ENCODE peak calls at places on chromosomes 12 and 14, in ten cellular contexts. One of them, this sample, is unnamed.

GRCh38 chr14:21014761-21015190 is 10.1 kb downstream of the NDRG2 start:
- DNase-seq in fibroblast of mammary gland: peak
- DNase-seq in NCI-H69: peak
- DNase-seq in pons: peak
- DNase-seq in left ventricle myocardium inferior: peak
- DNase-seq in NAMALWA: peak
- DNase-seq in frontal cortex: peak
- DNase-seq in M059J: peak
- DNase-seq in HT1080: peak
- DNase-seq in kidney tubule cell: peak
- DNase-seq in this sample: peak

GRCh38 chr12:6965026-6965661 is 5.3 kb downstream of the PHB2 start:
- DNase-seq in fibroblast of mammary gland: peak
- DNase-seq in NAMALWA: peak
- DNase-seq in M059J: peak
- DNase-seq in pons: peak
- DNase-seq in left ventricle myocardium inferior: peak
- DNase-seq in NCI-H69: peak
- DNase-seq in HT1080: peak
- DNase-seq in kidney tubule cell: peak
- DNase-seq in frontal cortex: peak
- DNase-seq in this sample: peak

GRCh38 chr12:38385492-38385864 is 68.9 kb downstream of the ALG10B start:
- DNase-seq in frontal cortex: no peak
- DNase-seq in NCI-H69: no peak
- DNase-seq in M059J: no peak
- DNase-seq in kidney tubule cell: no peak
- DNase-seq in fibroblast of mammary gland: no peak
- DNase-seq in left ventricle myocardium inferior: no peak
- DNase-seq in pons: no peak
- DNase-seq in HT1080: no peak
- DNase-seq in NAMALWA: no peak
- DNase-seq in this sample: no peak

GRCh38 chr12:60212159-60213000 is 616.6 kb downstream of the SLC16A7 start:
- DNase-seq in pons: no peak
- DNase-seq in frontal cortex: no peak
- DNase-seq in kidney tubule cell: no peak
- DNase-seq in HT1080: no peak
- DNase-seq in NAMALWA: no peak
- DNase-seq in fibroblast of mammary gland: no peak
- DNase-seq in left ventricle myocardium inferior: no peak
- DNase-seq in NCI-H69: no peak
- DNase-seq in M059J: no peak
- DNase-seq in this sample: no peak

GRCh38 chr12:76529226-76529918 is 30.2 kb downstream of the OSBPL8 start:
- DNase-seq in kidney tubule cell: no peak
- DNase-seq in pons: no peak
- DNase-seq in M059J: no peak
- DNase-seq in left ventricle myocardium inferior: no peak
- DNase-seq in HT1080: no peak
- DNase-seq in NAMALWA: no peak
- DNase-seq in NCI-H69: no peak
- DNase-seq in fibroblast of mammary gland: peak
- DNase-seq in frontal cortex: no peak
- DNase-seq in this sample: no peak

GRCh38 chr14:20247651-20248246 is 8.7 kb downstream of the OR11H4 start:
- DNase-seq in frontal cortex: no peak
- DNase-seq in M059J: peak
- DNase-seq in HT1080: no peak
- DNase-seq in kidney tubule cell: peak
- DNase-seq in fibroblast of mammary gland: no peak
- DNase-seq in NCI-H69: peak
- DNase-seq in NAMALWA: peak
- DNase-seq in pons: no peak
- DNase-seq in left ventricle myocardium inferior: no peak
- DNase-seq in this sample: no peak

GRCh38 chr12:95532851-95533250 is 18.4 kb downstream of the USP44 start:
- DNase-seq in NAMALWA: no peak
- DNase-seq in NCI-H69: no peak
- DNase-seq in left ventricle myocardium inferior: no peak
- DNase-seq in fibroblast of mammary gland: peak
- DNase-seq in pons: no peak
- DNase-seq in M059J: peak
- DNase-seq in frontal cortex: no peak
- DNase-seq in kidney tubule cell: peak
- DNase-seq in HT1080: peak
- DNase-seq in this sample: no peak

GRCh38 chr14:96629558-96630222 is 127.5 kb downstream of the PAPOLA start:
- DNase-seq in kidney tubule cell: no peak
- DNase-seq in NCI-H69: no peak
- DNase-seq in HT1080: no peak
- DNase-seq in left ventricle myocardium inferior: no peak
- DNase-seq in fibroblast of mammary gland: no peak
- DNase-seq in pons: no peak
- DNase-seq in NAMALWA: no peak
- DNase-seq in M059J: no peak
- DNase-seq in frontal cortex: no peak
- DNase-seq in this sample: no peak

GRCh38 chr12:33012226-33012625 is 115.6 kb upstream of the PKP2 start:
- DNase-seq in NAMALWA: no peak
- DNase-seq in M059J: no peak
- DNase-seq in left ventricle myocardium inferior: no peak
- DNase-seq in pons: no peak
- DNase-seq in NCI-H69: no peak
- DNase-seq in HT1080: no peak
- DNase-seq in fibroblast of mammary gland: no peak
- DNase-seq in kidney tubule cell: no peak
- DNase-seq in frontal cortex: no peak
- DNase-seq in this sample: no peak

GRCh38 chr12:107418976-107419375 is 266.6 kb upstream of the PWP1 start:
- DNase-seq in M059J: no peak
- DNase-seq in NAMALWA: no peak
- DNase-seq in pons: no peak
- DNase-seq in kidney tubule cell: no peak
- DNase-seq in frontal cortex: no peak
- DNase-seq in HT1080: no peak
- DNase-seq in NCI-H69: peak
- DNase-seq in fibroblast of mammary gland: no peak
- DNase-seq in left ventricle myocardium inferior: no peak
- DNase-seq in this sample: no peak

GRCh38 chr12:109467978-109468676 is 9.0 kb downstream of the KCTD10 start:
- DNase-seq in HT1080: no peak
- DNase-seq in left ventricle myocardium inferior: no peak
- DNase-seq in NCI-H69: no peak
- DNase-seq in M059J: no peak
- DNase-seq in frontal cortex: no peak
- DNase-seq in fibroblast of mammary gland: no peak
- DNase-seq in pons: no peak
- DNase-seq in kidney tubule cell: no peak
- DNase-seq in NAMALWA: no peak
- DNase-seq in this sample: no peak

GRCh38 chr12:64796205-64796845 is 28.1 kb upstream of the TBC1D30 start:
- DNase-seq in left ventricle myocardium inferior: no peak
- DNase-seq in pons: peak
- DNase-seq in fibroblast of mammary gland: peak
- DNase-seq in HT1080: peak
- DNase-seq in M059J: peak
- DNase-seq in kidney tubule cell: peak
- DNase-seq in frontal cortex: peak
- DNase-seq in NAMALWA: peak
- DNase-seq in NCI-H69: peak
- DNase-seq in this sample: peak

GRCh38 chr14:94483729-94484275 is 7.8 kb upstream of the SERPINA9 start:
- DNase-seq in fibroblast of mammary gland: peak
- DNase-seq in kidney tubule cell: peak
- DNase-seq in HT1080: peak
- DNase-seq in left ventricle myocardium inferior: no peak
- DNase-seq in NCI-H69: no peak
- DNase-seq in frontal cortex: no peak
- DNase-seq in M059J: peak
- DNase-seq in NAMALWA: no peak
- DNase-seq in pons: no peak
- DNase-seq in this sample: no peak

GRCh38 chr12:65941388-65941787 is 117.1 kb downstream of the HMGA2 start:
- DNase-seq in kidney tubule cell: peak
- DNase-seq in HT1080: peak
- DNase-seq in NAMALWA: no peak
- DNase-seq in left ventricle myocardium inferior: no peak
- DNase-seq in NCI-H69: no peak
- DNase-seq in fibroblast of mammary gland: peak
- DNase-seq in M059J: peak
- DNase-seq in pons: no peak
- DNase-seq in frontal cortex: no peak
- DNase-seq in this sample: no peak

GRCh38 chr14:49405291-49405690 is 180.9 kb downstream of the RPS29 start:
- DNase-seq in pons: no peak
- DNase-seq in kidney tubule cell: no peak
- DNase-seq in fibroblast of mammary gland: peak
- DNase-seq in NAMALWA: no peak
- DNase-seq in frontal cortex: no peak
- DNase-seq in HT1080: peak
- DNase-seq in left ventricle myocardium inferior: no peak
- DNase-seq in NCI-H69: no peak
- DNase-seq in M059J: peak
- DNase-seq in this sample: no peak

GRCh38 chr14:59997966-59998365 is 78.0 kb downstream of the LRRC9 start:
- DNase-seq in frontal cortex: no peak
- DNase-seq in NAMALWA: no peak
- DNase-seq in pons: no peak
- DNase-seq in HT1080: no peak
- DNase-seq in M059J: no peak
- DNase-seq in left ventricle myocardium inferior: no peak
- DNase-seq in kidney tubule cell: no peak
- DNase-seq in NCI-H69: no peak
- DNase-seq in fibroblast of mammary gland: peak
- DNase-seq in this sample: no peak

GRCh38 chr12:117501470-117501869 is 140.0 kb upstream of the NOS1 start:
- DNase-seq in HT1080: no peak
- DNase-seq in left ventricle myocardium inferior: peak
- DNase-seq in kidney tubule cell: no peak
- DNase-seq in NAMALWA: no peak
- DNase-seq in M059J: no peak
- DNase-seq in pons: no peak
- DNase-seq in frontal cortex: no peak
- DNase-seq in fibroblast of mammary gland: no peak
- DNase-seq in NCI-H69: no peak
- DNase-seq in this sample: no peak

GRCh38 chr14:31286456-31287293 is 79.1 kb upstream of the HECTD1 start:
- DNase-seq in HT1080: no peak
- DNase-seq in left ventricle myocardium inferior: no peak
- DNase-seq in pons: no peak
- DNase-seq in M059J: no peak
- DNase-seq in NAMALWA: no peak
- DNase-seq in kidney tubule cell: no peak
- DNase-seq in NCI-H69: peak
- DNase-seq in fibroblast of mammary gland: no peak
- DNase-seq in frontal cortex: no peak
- DNase-seq in this sample: no peak

GRCh38 chr12:24903305-24904088 is 45.4 kb downstream of the BCAT1 start:
- DNase-seq in frontal cortex: peak
- DNase-seq in fibroblast of mammary gland: peak
- DNase-seq in pons: peak
- DNase-seq in left ventricle myocardium inferior: no peak
- DNase-seq in HT1080: no peak
- DNase-seq in NCI-H69: no peak
- DNase-seq in M059J: no peak
- DNase-seq in kidney tubule cell: no peak
- DNase-seq in NAMALWA: no peak
- DNase-seq in this sample: no peak